ENCODE peak calls at places on chromosomes 5 and 9, in seven cellular contexts. S is adrenal gland; I is A549; R is lower lobe of right lung; E is lung; X is CD8-positive, alpha-beta memory T cell; Y is left ventricle myocardium inferior. H is an unnamed sample.
A peak's percentile ranks its signal among the peaks of the same experiment; 100 is the strongest.

GRCh38 chr5:173556142-173557028 is 60.1 kb downstream of the BOD1 start:
- DNase-seq in S (no peak), I (no peak), R (no peak), E (no peak), X (no peak), Y (no peak), H (no peak)

GRCh38 chr9:104104407-104104806 is 10.3 kb downstream of the SMC2 start:
- DNase-seq in S (no peak), I (no peak), R (no peak), E (no peak), X (no peak), Y (no peak), H (no peak)

GRCh38 chr5:41176952-41177351 is 36.4 kb downstream of the C6 start:
- DNase-seq in S (no peak), I (no peak), R (no peak), E (no peak), X (no peak), Y (no peak), H (no peak)

GRCh38 chr5:143481697-143482531 is 78.4 kb upstream of the NR3C1 start:
- DNase-seq in S (no peak), I (no peak), R (no peak), E (no peak), X (no peak), Y (no peak), H (no peak)

GRCh38 chr5:20524956-20525529 is 537.0 kb upstream of the CDH18 start:
- DNase-seq in S (no peak), I (no peak), R (no peak), E (no peak), X (no peak), Y (no peak), H (no peak)

GRCh38 chr5:143372187-143372829 is 31.2 kb downstream of the NR3C1 start:
- DNase-seq in S (no peak), I (no peak), R (no peak), E (no peak), X (no peak), Y (no peak), H (no peak)

GRCh38 chr9:28456886-28457285 is 883.6 kb upstream of the C9orf72 start:
- DNase-seq in S (no peak), I (no peak), R (no peak), E (no peak), X (no peak), Y (no peak), H (no peak)

GRCh38 chr9:34540826-34541225 is 18.0 kb upstream of the ENHO start:
- DNase-seq in S (no peak), I (no peak), R (no peak), E (no peak), X (no peak), Y (no peak), H (no peak)

GRCh38 chr5:132501629-132501956 is 11.0 kb upstream of the IRF1 start:
- DNase-seq in S (no peak), I (no peak), R (no peak), E (no peak), X (no peak), Y (no peak), H (no peak)

GRCh38 chr5:72651779-72652178 is 144.6 kb upstream of the ZNF366 start:
- DNase-seq in S (no peak), I (no peak), R (no peak), E (no peak), X (no peak), Y (no peak), H (no peak)

GRCh38 chr5:74374656-74375055 is 265.9 kb downstream of the ENC1 start:
- DNase-seq in S (no peak), I (no peak), R (no peak), E (no peak), X (no peak), Y (no peak), H (no peak)

GRCh38 chr5:110817437-110817836 is 78.6 kb downstream of the SLC25A46 start:
- DNase-seq in S (no peak), I (no peak), R (no peak), E (no peak), X (no peak), Y (no peak), H (no peak)

GRCh38 chr5:483434-484184 is 40.6 kb downstream of the EXOC3 start:
- DNase-seq in S (no peak), I (no peak), R (no peak), E (no peak), X (no peak), Y (no peak), H (no peak)

GRCh38 chr5:56656816-56657740 is 158.3 kb upstream of the MAP3K1 start:
- DNase-seq in S (no peak), I (no peak), R (no peak), E (no peak), X (no peak), Y (no peak), H (no peak)

GRCh38 chr5:14870347-14871083 is 1.1 kb downstream of the ANKH start:
- DNase-seq in S (no peak), I (no peak), R (no peak), E (no peak), X (peak; percentile 79), Y (peak; percentile 39), H (peak; percentile 55)

GRCh38 chr9:34624475-34624984 is 4.2 kb upstream of the DCTN3 start:
- DNase-seq in S (no peak), I (no peak), R (no peak), E (no peak), X (no peak), Y (no peak), H (no peak)

GRCh38 chr5:100584069-100584468 is 48.9 kb downstream of the FAM174A start:
- DNase-seq in S (no peak), I (no peak), R (no peak), E (no peak), X (no peak), Y (no peak), H (no peak)

GRCh38 chr9:121736964-121737462 is 85.6 kb downstream of the DAB2IP start:
- DNase-seq in S (peak; percentile 64), I (peak; percentile 41), R (peak; percentile 83), E (peak; percentile 82), X (no peak), Y (peak; percentile 44), H (no peak)
- H3K27ac ChIP-seq in S (peak overlapping the region; percentile 87), I (peak overlapping the region; percentile 80), R (peak overlapping the region; percentile 89), E (peak overlapping the region; percentile 66), X (no peak overlapping the region), Y (peak overlapping the region; percentile 99), H (no peak overlapping the region)

GRCh38 chr9:88773627-88774244 is 217.5 kb upstream of the S1PR3 start:
- DNase-seq in S (no peak), I (no peak), R (no peak), E (no peak), X (no peak), Y (no peak), H (no peak)
- H3K4me1 ChIP-seq in S (peaks cover 22% of the 10 kb centered on the region), I (peaks cover 74% of the 10 kb centered on the region), R (peaks cover 25% of the 10 kb centered on the region), E (peaks cover 4% of the 10 kb centered on the region), X (no peaks in the 10 kb centered on the region), Y (peaks cover 46% of the 10 kb centered on the region), H (no peaks in the 10 kb centered on the region)

DNA sequence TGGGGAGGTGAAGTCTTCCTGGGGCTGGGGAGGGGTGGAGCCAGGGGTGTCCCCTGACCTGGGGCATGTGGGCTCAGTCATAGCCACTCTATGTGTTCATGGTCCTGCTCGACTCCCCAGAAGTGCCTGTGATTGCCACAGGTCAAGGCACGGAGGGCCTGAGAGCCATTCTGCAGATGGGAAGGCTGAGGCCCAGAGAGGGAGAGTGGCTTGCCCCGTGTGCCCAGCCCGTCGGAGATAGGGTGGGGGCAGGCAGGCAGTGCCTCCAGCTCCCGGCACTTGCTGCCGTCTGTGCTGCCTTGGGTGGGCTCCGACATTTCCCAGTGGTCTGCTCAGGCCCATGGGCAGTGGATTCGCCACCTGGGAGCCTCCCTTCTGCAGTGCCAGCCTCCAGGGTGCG is 74.0 kb downstream of the RXRA start:
- DNase-seq in S (no peak), I (no peak), R (no peak), E (no peak), X (no peak), Y (no peak), H (no peak)
- H3K27ac ChIP-seq in S (peak overlapping the region; percentile 14), I (peak overlapping the region; percentile 15), R (no peak overlapping the region), E (no peak overlapping the region), X (no peak overlapping the region), Y (no peak overlapping the region), H (no peak overlapping the region)

GRCh38 chr9:5580650-5581049 is 48.3 kb upstream of the RIC1 start:
- DNase-seq in S (no peak), I (no peak), R (no peak), E (no peak), X (no peak), Y (no peak), H (no peak)

GRCh38 chr9:5578698-5579085 is 50.2 kb upstream of the RIC1 start:
- DNase-seq in S (no peak), I (no peak), R (no peak), E (no peak), X (no peak), Y (no peak), H (no peak)

GRCh38 chr9:5579881-5580280 is 49.0 kb upstream of the RIC1 start:
- DNase-seq in S (no peak), I (no peak), R (no peak), E (no peak), X (no peak), Y (no peak), H (no peak)

GRCh38 chr9:5577225-5577624 is 51.7 kb upstream of the RIC1 start:
- DNase-seq in S (no peak), I (no peak), R (no peak), E (no peak), X (no peak), Y (no peak), H (no peak)

GRCh38 chr9:5578018-5578697 is 50.7 kb upstream of the RIC1 start:
- DNase-seq in S (no peak), I (no peak), R (no peak), E (no peak), X (no peak), Y (no peak), H (no peak)
- H3K4me1 ChIP-seq in S (no peaks in the 10 kb centered on the region), I (peaks cover 5% of the 10 kb centered on the region), R (no peaks in the 10 kb centered on the region), E (peaks cover 14% of the 10 kb centered on the region), X (peaks cover 3% of the 10 kb centered on the region), Y (peaks cover 15% of the 10 kb centered on the region), H (no peaks in the 10 kb centered on the region)

H was measured in effector memory CD4-positive, alpha-beta T cell.